ENCODE peak calls at places on chromosomes 7 and 10, in seven cellular contexts. N is GM06990, E is Calu3, K is cardiac muscle cell, S is esophagus muscularis mucosa, T is RWPE1, D is cardiac fibroblast. F is an unnamed sample.

GRCh38 chr10:7409732-7410168 is 1.1 kb downstream of the SFMBT2 start:
- DNase-seq in S (no peak), N (no peak), D (no peak), K (no peak), E (no peak), T (peak; percentile 10), F (no peak)

GRCh38 chr7:34916267-34916666 is 121.0 kb downstream of the DPY19L1 start:
- DNase-seq in K (no peak), E (no peak), D (no peak), T (no peak), S (no peak), N (no peak), F (no peak)

GRCh38 chr7:98254951-98255610 is 3.0 kb upstream of the TECPR1 start:
- DNase-seq in E (no peak), D (no peak), T (no peak), N (no peak), K (peak; percentile 16), S (no peak), F (no peak)

GRCh38 chr7:151748733-151749132 is 128.2 kb downstream of the PRKAG2 start:
- DNase-seq in E (no peak), K (no peak), S (no peak), N (no peak), D (no peak), T (no peak), F (peak; percentile 40)

GRCh38 chr10:21985541-21985940 is 18.0 kb downstream of the DNAJC1 start:
- DNase-seq in N (no peak), K (peak; percentile 69), T (no peak), S (no peak), E (no peak), D (peak; percentile 59), F (no peak)

GRCh38 chr10:86306628-86307278 is 59.8 kb downstream of the GRID1 start:
- DNase-seq in T (peak; percentile 34), E (peak; percentile 13), D (peak; percentile 12), N (no peak), K (peak; percentile 19), S (no peak), F (no peak)

GRCh38 chr10:29734980-29735627 is 100.3 kb upstream of the SVIL start:
- DNase-seq in N (no peak), D (peak; percentile 50), E (peak; percentile 54), T (peak; percentile 56), S (no peak), K (peak; percentile 53), F (peak; percentile 89)

GRCh38 chr10:73871915-73872710 is 2.2 kb downstream of the CAMK2G start:
- DNase-seq in K (no peak), S (no peak), D (no peak), T (peak; percentile 63), N (no peak), E (peak; percentile 54), F (no peak)

GRCh38 chr7:36430171-36430570 is 40.5 kb downstream of the ANLN start:
- DNase-seq in K (peak; percentile 14), S (no peak), D (peak; percentile 5), E (no peak), T (no peak), N (no peak), F (no peak)

GRCh38 chr7:47690902-47691558 is 109.1 kb upstream of the TNS3 start:
- DNase-seq in K (peak; percentile 56), E (no peak), N (no peak), T (no peak), S (no peak), D (peak; percentile 50), F (no peak)

GRCh38 chr7:75064291-75064690 is 9.3 kb downstream of the RCC1L start:
- DNase-seq in S (no peak), K (no peak), T (no peak), E (no peak), N (no peak), D (no peak), F (peak; percentile 22)
- TF ChIP-seq CTCF in S (no peak), K (no peak), T (no peak), E (no peak), N (no peak), D (no peak), F (no peak)

GRCh38 chr10:68576118-68576517 is 16.0 kb downstream of the TET1 start:
- DNase-seq in N (no peak), E (no peak), K (no peak), D (no peak), S (no peak), T (no peak), F (no peak)
- TF ChIP-seq CTCF in N (no peak), E (no peak), K (no peak), D (no peak), S (no peak), T (no peak), F (peak; percentile 42)

GRCh38 chr7:117010375-117011133 is 57.3 kb downstream of the ST7 start:
- DNase-seq in S (no peak), E (no peak), N (peak; percentile 54), K (no peak), T (no peak), D (peak; percentile 67), F (no peak)

GRCh38 chr7:117011419-117012260 is 58.3 kb downstream of the ST7 start:
- DNase-seq in D (no peak), T (no peak), K (no peak), S (no peak), N (peak; percentile 73), E (no peak), F (no peak)

GRCh38 chr7:117014099-117014656 is 60.9 kb downstream of the ST7 start:
- DNase-seq in N (no peak), K (no peak), S (no peak), T (no peak), E (no peak), D (no peak), F (no peak)

GRCh38 chr7:117014673-117015133 is 61.4 kb downstream of the ST7 start:
- DNase-seq in E (no peak), K (peak; percentile 75), N (no peak), S (no peak), D (peak; percentile 75), T (peak; percentile 26), F (no peak)

GRCh38 chr7:117012284-117013174 is 59.2 kb downstream of the ST7 start:
- DNase-seq in E (no peak), T (peak; percentile 44), D (peak; percentile 78), N (peak; percentile 40), S (no peak), K (peak; percentile 53), F (no peak)
- TF ChIP-seq CTCF in E (no peak), T (peak; percentile 28), D (peak; percentile 65), N (peak; percentile 55), S (no peak), K (peak; percentile 46), F (peak; percentile 77)

GRCh38 chr7:68725843-68726242 is 872.4 kb upstream of the AUTS2 start:
- DNase-seq in S (no peak), K (no peak), E (no peak), N (no peak), T (no peak), D (no peak), F (no peak)
- TF ChIP-seq CTCF in S (no peak), K (no peak), E (no peak), N (no peak), T (no peak), D (no peak), F (peak; percentile 19)

GRCh38 chr10:76546411-76546810 is 1091.2 kb downstream of the KCNMA1 start:
- DNase-seq in E (no peak), S (no peak), N (no peak), D (no peak), T (no peak), K (no peak), F (no peak)

GRCh38 chr10:76540786-76541185 is 1096.8 kb downstream of the KCNMA1 start:
- DNase-seq in N (no peak), T (peak; percentile 7), D (peak; percentile 49), S (no peak), K (no peak), E (no peak), F (no peak)

GRCh38 chr10:76543655-76544054 is 1094.0 kb downstream of the KCNMA1 start:
- DNase-seq in K (peak; percentile 36), S (no peak), T (no peak), D (peak; percentile 74), E (no peak), N (no peak), F (no peak)

GRCh38 chr10:76547352-76547972 is 1090.1 kb downstream of the KCNMA1 start:
- DNase-seq in T (peak; percentile 79), K (peak; percentile 87), D (peak; percentile 89), N (peak; percentile 20), S (no peak), E (peak; percentile 85), F (no peak)

DNA sequence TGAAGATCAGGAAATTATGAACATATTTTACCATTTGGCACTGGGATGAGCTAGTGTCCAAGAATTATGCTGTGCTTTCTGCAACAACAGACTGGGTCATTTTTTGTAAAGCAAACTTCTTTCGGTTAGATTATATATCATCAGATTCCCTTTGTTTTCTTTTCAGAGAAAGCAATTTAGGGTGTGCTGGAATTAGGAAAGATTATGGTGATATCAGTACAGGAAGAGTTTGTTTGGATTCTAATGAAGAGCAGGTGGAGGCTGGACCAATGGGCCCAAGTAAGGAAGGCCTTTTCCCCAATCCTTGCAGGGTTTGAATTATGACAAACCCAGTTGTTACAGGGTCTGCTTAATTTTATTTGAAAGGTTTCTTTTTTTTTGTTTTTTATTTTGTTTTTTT is 1092.8 kb downstream of the KCNMA1 start:
- DNase-seq in S (no peak), K (no peak), T (no peak), N (no peak), D (no peak), E (no peak), F (no peak)
- TF ChIP-seq CTCF in S (no peak), K (no peak), T (no peak), N (no peak), D (no peak), E (no peak), F (no peak)

DNA sequence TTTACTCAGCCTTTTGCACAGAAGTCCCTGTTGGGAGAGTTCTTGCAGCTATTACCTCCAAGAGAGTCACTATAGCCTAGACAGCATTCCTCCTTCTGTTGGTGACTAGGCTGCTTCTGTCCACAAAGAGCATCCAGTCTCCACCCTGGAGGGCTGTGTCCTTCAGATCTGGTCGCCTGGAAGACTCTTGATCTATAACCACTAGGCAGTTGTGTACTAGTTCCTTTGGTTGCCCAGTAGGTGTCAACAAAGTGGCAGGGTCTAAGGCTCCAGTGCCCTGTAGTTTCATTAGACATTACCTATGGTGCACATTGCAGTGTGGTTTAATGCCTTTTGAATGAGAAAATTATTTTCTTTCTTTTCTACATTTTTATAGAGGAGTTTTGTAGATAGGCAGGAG is 11.3 kb upstream of the AKR1C2 start:
- DNase-seq in D (peak; percentile 49), S (no peak), K (peak; percentile 41), T (no peak), N (no peak), E (peak; percentile 35), F (no peak)
- TF ChIP-seq CTCF in D (peak; percentile 34), S (no peak), K (peak; percentile 29), T (no peak), N (peak; percentile 11), E (no peak), F (peak; percentile 24)

DNA sequence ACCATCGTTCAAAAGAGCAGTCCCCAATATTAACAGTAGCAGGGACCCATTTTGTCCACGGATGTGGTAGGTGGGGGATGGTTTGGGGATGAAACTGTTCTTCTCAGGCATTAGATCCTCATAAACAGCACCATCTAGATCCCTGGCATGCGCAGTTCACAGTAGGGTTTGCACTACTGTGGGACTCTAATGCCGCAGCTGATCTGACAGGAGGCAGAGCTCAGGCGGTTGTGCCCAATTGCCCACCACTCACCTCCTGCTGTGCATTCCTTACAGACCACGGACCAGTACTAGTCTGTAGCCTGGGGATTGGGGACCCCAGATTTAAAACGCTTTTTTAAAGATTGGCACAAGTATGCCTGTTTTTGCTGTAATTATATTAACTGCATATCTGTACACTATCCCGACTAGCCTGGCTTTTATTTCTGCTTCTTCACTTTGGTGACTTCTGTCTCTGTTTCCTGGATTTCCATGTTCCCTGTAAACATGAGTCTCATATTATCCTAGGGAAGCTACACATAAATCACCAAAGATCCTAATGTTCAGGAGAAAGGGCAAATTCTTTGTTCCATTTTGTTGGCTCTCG is 163.3 kb upstream of the AKR1E2 start:
- DNase-seq in S (no peak), K (no peak), E (peak; percentile 67), D (no peak), T (no peak), N (no peak), F (no peak)
- TF ChIP-seq CTCF in S (no peak), K (no peak), E (no peak), D (no peak), T (no peak), N (no peak), F (no peak)

F was measured in chondrocyte.